ENCODE peak calls at places on chromosome 12, in four cellular contexts. Y is K562, T is Panc1, F is H1. M is an unnamed sample.

GRCh38 chr12:122064034-122064777 is 14.3 kb upstream of the MLXIP start:
- DNase-seq in Y (peak; percentile 99), F (peak; percentile 88), T (no peak), M (peak; percentile 92)

GRCh38 chr12:129063600-129063999 is 210.3 kb downstream of the GLT1D1 start:
- DNase-seq in T (no peak), F (no peak), Y (no peak), M (no peak)

GRCh38 chr12:122845865-122846621 is 10.8 kb downstream of the HIP1R start:
- DNase-seq in Y (no peak), F (no peak), T (no peak), M (peak; percentile 64)

GRCh38 chr12:125100551-125101434 is 35.6 kb downstream of the AACS start:
- DNase-seq in Y (no peak), T (no peak), F (no peak), M (no peak)

GRCh38 chr12:124696689-124697476 is 129.5 kb upstream of the NCOR2 start:
- DNase-seq in F (no peak), Y (no peak), T (no peak), M (no peak)

GRCh38 chr12:110503432-110503831 is 1.3 kb downstream of the RAD9B start:
- DNase-seq in F (no peak), Y (no peak), T (no peak), M (no peak)

GRCh38 chr12:122001379-122002209 is 20.1 kb upstream of the BCL7A start:
- DNase-seq in F (no peak), Y (no peak), T (no peak), M (no peak)

GRCh38 chr12:123998960-123999359 is 25.9 kb downstream of the ZNF664 start:
- DNase-seq in F (no peak), Y (peak; percentile 41), T (no peak), M (no peak)

GRCh38 chr12:119938049-119938667 is 50.9 kb upstream of the BICDL1 start:
- DNase-seq in T (peak; percentile 38), F (peak; percentile 5), Y (peak; percentile 76), M (peak; percentile 76)

GRCh38 chr12:6943719-6944380 is at the start of the genes C12orf57 and RNU7-1:
- DNase-seq in F (no peak), Y (peak; percentile 94), T (peak; percentile 88), M (peak; percentile 86)

GRCh38 chr12:76402259-76402658 is 54.0 kb upstream of the BBS10 start:
- DNase-seq in F (no peak), T (no peak), Y (peak; percentile 79), M (peak; percentile 48)
- TF ChIP-seq SIN3A in F (no peak), T (no peak), Y (no peak), M (no peak)

DNA sequence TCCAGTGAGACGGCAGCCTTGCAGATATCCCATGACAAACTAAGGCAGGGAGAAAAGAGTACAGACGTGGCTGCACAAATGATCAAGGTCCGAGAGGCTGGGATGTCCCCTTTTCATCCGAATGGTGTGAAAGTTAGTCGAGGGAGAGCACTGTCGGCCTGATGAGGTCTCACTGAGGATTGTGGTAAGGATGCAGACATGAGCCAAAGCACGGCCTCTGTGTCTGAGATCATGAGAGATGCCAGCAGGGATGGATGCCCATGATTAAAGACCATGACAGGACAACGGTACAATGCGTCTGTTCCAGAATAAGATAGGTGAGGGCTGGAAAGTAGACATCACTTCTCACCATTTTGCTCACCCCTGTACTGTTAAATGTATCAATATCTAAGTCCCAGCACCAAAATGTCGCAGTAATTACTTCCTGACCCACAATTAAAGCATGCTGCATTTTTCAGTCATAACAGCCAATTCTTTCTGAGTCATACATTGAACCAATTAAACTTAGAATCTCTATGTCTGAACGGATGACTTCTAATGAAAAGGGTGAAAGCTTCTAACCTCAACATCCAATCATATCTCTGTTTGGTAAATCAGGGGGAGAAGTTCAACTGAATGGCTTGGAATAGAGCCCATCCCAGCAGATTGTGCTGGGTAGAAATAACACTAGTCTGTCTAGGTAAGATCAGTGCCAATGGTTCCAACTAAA is 249.6 kb upstream of the SOX5 start:
- DNase-seq in Y (no peak), T (no peak), F (no peak), M (no peak)
- TF ChIP-seq SIN3A in Y (no peak), T (no peak), F (no peak), M (no peak)

DNA sequence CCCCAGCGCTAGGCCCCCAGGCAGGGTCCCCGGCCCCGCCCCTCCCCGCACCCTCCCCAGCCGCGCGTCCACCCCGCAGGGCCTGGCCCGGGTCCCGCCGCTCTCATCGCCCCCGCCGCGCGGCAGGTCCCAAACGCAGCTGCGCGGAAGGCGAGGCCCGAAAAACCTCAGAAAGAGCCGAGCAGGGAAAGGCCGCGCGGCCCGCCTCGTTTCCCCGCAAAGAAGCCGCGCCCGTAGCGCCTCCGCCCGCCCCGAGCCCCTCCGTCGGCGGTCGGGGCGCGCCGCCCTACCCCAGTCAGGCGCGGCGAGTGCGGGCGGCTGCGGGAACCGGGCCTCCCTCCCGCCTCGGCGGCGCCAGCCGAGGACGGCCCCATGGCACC is 321 bp downstream of the POLE start:
- DNase-seq in T (no peak), Y (peak; percentile 41), F (no peak), M (peak; percentile 84)
- TF ChIP-seq SIN3A in T (no peak), Y (no peak), F (no peak), M (no peak)

GRCh38 chr12:80709811-80710726 is 2.6 kb downstream of the MYF6 start:
- DNase-seq in T (peak; percentile 18), Y (peak; percentile 11), F (no peak), M (peak; percentile 43)
- TF ChIP-seq SIN3A in T (no peak), Y (no peak), F (no peak), M (no peak)